ENCODE peak calls at places on chromosome 14, in eight cellular contexts. Q, R, L, M, E, C, I and G are unnamed samples.
A peak's percentile ranks its signal among the peaks of the same experiment; 100 is the strongest.

GRCh38 chr14:76918176-76918750 is 92.1 kb downstream of the LRRC74A start:
- DNase-seq in Q (no peak), R (no peak), L (peak; percentile 73), M (peak; percentile 66), E (no peak), C (no peak), I (peak; percentile 87), G (peak; percentile 85)

GRCh38 chr14:55807059-55807499 is 227.1 kb downstream of the KTN1 start:
- DNase-seq in Q (no peak), R (peak; percentile 86), L (peak; percentile 73), M (peak; percentile 75), E (peak; percentile 66), C (no peak), I (peak; percentile 72), G (peak; percentile 76)

GRCh38 chr14:89681086-89682018 is 264.3 kb upstream of the FOXN3 start:
- DNase-seq in Q (no peak), R (peak; percentile 19), L (peak; percentile 48), M (no peak), E (no peak), C (no peak), I (no peak), G (no peak)

GRCh38 chr14:21894003-21894897 is 220.6 kb upstream of the OR4E1 start:
- DNase-seq in Q (no peak), R (peak; percentile 20), L (no peak), M (no peak), E (no peak), C (peak; percentile 76), I (no peak), G (no peak)

GRCh38 chr14:84036863-84037262 is 1493.1 kb upstream of the FLRT2 start:
- DNase-seq in Q (no peak), R (no peak), L (no peak), M (no peak), E (no peak), C (no peak), I (no peak), G (no peak)

GRCh38 chr14:80974338-80975078 is 19.1 kb downstream of the TSHR start:
- DNase-seq in Q (no peak), R (no peak), L (no peak), M (no peak), E (no peak), C (no peak), I (no peak), G (no peak)

GRCh38 chr14:93065272-93065730 is 50.4 kb downstream of the ITPK1 start:
- DNase-seq in Q (no peak), R (no peak), L (no peak), M (no peak), E (no peak), C (no peak), I (no peak), G (no peak)

GRCh38 chr14:54221432-54221803 is 175.4 kb upstream of the CDKN3 start:
- DNase-seq in Q (no peak), R (no peak), L (no peak), M (no peak), E (no peak), C (no peak), I (no peak), G (no peak)

GRCh38 chr14:95958105-95958504 is 81.1 kb upstream of the C14orf132 start:
- DNase-seq in Q (no peak), R (no peak), L (no peak), M (no peak), E (no peak), C (no peak), I (no peak), G (no peak)
- H3K27ac ChIP-seq in Q (no peak overlapping the region), R (no peak overlapping the region), L (no peak overlapping the region), M (no peak overlapping the region), E (no peak overlapping the region), C (peak overlapping the region; percentile 86), I (no peak overlapping the region), G (no peak overlapping the region)

GRCh38 chr14:97376310-97376709 is 579.1 kb downstream of the VRK1 start:
- DNase-seq in Q (no peak), R (no peak), L (no peak), M (no peak), E (no peak), C (no peak), I (no peak), G (no peak)
- H3K4me3 ChIP-seq in Q (no peak overlapping the region), R (no peak overlapping the region), L (no peak overlapping the region), M (no peak overlapping the region), E (no peak overlapping the region), C (no peak overlapping the region), I (no peak overlapping the region), G (no peak overlapping the region)

GRCh38 chr14:90999299-90999698 is 61.1 kb downstream of the RPS6KA5 start:
- DNase-seq in Q (no peak), R (no peak), L (no peak), M (no peak), E (no peak), C (peak; percentile 35), I (no peak), G (no peak)
- H3K27ac ChIP-seq in Q (no peak overlapping the region), R (no peak overlapping the region), L (no peak overlapping the region), M (no peak overlapping the region), E (no peak overlapping the region), C (no peak overlapping the region), I (no peak overlapping the region), G (no peak overlapping the region)

GRCh38 chr14:100709252-100709955 is 17.3 kb upstream of the DLK1 start:
- DNase-seq in Q (no peak), R (no peak), L (no peak), M (peak; percentile 48), E (no peak), C (peak; percentile 46), I (no peak), G (peak; percentile 6)
- H3K4me3 ChIP-seq in Q (no peak overlapping the region), R (no peak overlapping the region), L (no peak overlapping the region), M (peak overlapping the region; percentile 28), E (no peak overlapping the region), C (peak overlapping the region; percentile 48), I (no peak overlapping the region), G (no peak overlapping the region)

DNA sequence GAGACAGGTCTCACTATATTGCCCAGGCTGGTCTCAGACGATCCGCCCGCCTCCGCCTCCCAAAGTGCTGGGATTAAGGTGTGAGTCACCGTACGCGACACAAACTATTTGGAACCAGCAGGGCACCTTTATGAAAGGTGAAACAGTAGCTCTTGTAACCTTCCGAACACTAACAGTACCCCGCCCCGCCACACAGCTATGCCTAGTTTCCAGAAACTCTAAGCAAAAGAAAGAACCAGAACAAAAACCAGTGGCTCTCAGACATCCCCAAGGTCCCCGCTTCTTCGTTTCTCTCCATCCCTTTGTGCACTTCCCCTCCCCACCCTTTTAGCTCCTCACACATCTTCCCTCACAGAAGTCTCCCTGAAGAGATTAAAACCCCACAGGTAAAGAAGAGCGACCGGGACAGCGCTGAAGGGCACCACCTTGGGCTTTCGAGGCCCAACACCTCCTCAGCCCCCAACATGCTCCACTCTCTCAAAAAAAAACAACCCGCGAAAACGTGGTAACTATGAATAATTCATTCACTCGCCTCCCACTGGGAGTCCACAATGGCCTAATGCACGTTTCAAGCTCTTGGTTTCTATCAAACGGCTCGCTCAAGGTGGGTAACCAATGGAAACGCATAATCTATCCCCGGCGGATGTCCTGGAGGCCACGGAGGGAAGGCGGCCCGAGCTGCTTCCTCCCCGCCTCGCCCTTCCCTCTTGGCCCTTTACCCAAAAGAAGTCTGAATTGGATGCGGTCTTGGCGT is 899 bp downstream of the BAG5 start:
- DNase-seq in Q (no peak), R (peak; percentile 30), L (peak; percentile 53), M (no peak), E (peak; percentile 17), C (peak; percentile 77), I (no peak), G (no peak)
- H3K27ac ChIP-seq in Q (peak overlapping the region; percentile 90), R (peak overlapping the region; percentile 79), L (peak overlapping the region; percentile 98), M (peak overlapping the region; percentile 97), E (peak overlapping the region; percentile 86), C (peak overlapping the region; percentile 91), I (peak overlapping the region; percentile 92), G (peak overlapping the region; percentile 88)

DNA sequence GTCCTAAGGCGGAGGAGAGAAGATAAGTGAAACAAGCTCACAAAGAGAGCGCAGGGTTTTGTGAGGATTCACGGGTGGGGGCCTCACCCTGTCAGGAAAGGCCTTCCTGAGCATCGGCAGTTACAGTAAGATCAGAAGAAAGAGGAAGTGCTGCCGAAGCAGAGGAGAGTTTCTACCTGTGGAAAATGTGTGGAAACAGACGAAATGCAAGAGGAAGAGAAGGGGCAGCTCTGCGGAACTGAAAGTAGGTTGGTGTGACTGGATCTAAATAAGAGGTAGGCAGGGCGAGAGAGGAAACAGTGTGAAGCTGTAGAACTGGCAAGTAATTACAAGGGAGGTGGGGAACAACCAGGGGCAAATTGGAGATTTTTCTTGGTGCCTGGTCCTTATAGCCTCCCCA is 2.7 kb downstream of the GPR68 start:
- DNase-seq in Q (no peak), R (peak; percentile 37), L (no peak), M (no peak), E (no peak), C (no peak), I (no peak), G (no peak)
- H3K4me3 ChIP-seq in Q (no peak overlapping the region), R (peak overlapping the region; percentile 56), L (peak overlapping the region; percentile 27), M (peak overlapping the region; percentile 11), E (peak overlapping the region; percentile 33), C (no peak overlapping the region), I (no peak overlapping the region), G (no peak overlapping the region)